ENCODE peak calls at places on chromosome 11, in five cellular contexts. G, B, E, U and Q are unnamed samples.

GRCh38 chr11:88689548-88690240 is 352.2 kb upstream of the CTSC start:
- DNase-seq in B (no peak), E (no peak), G (no peak), U (peak; percentile 89), Q (no peak)

GRCh38 chr11:11987503-11988022 is 20.9 kb downstream of the DKK3 start:
- DNase-seq in G (no peak), E (peak; percentile 56), U (no peak), B (no peak), Q (no peak)

GRCh38 chr11:70466154-70466553 is 67.8 kb downstream of the CTTN start:
- DNase-seq in U (no peak), E (no peak), G (no peak), B (no peak), Q (no peak)

GRCh38 chr11:126123686-126124085 is 61.0 kb upstream of the CDON start:
- DNase-seq in G (no peak), E (no peak), B (no peak), U (no peak), Q (no peak)

GRCh38 chr11:88655163-88655562 is 317.6 kb upstream of the CTSC start:
- DNase-seq in B (no peak), U (no peak), G (no peak), E (no peak), Q (no peak)

GRCh38 chr11:79547256-79547655 is 106.4 kb upstream of the TENM4 start:
- DNase-seq in E (no peak), B (no peak), U (no peak), G (no peak), Q (no peak)

GRCh38 chr11:4464216-4465159 is 15.4 kb downstream of the OR52K2 start:
- DNase-seq in E (peak; percentile 70), B (no peak), G (no peak), U (no peak), Q (no peak)

GRCh38 chr11:68584097-68584496 is 100.2 kb upstream of the GAL start:
- DNase-seq in B (no peak), U (peak; percentile 52), E (peak; percentile 19), G (peak; percentile 19), Q (no peak)

GRCh38 chr11:118435233-118435892 is 929 bp upstream of the KMT2A start:
- DNase-seq in G (peak; percentile 93), E (no peak), U (peak; percentile 51), B (peak; percentile 47), Q (peak; percentile 53)

GRCh38 chr11:69354545-69354897 is 60.6 kb downstream of the MYEOV start:
- DNase-seq in B (no peak), G (no peak), U (no peak), E (no peak), Q (no peak)